ENCODE peak calls at places on chromosomes 11 and 22, in ten cellular contexts. One of them, this sample, is unnamed.

GRCh38 chr22:49301398-49302149 is 526.1 kb downstream of the BRD1 start:
- DNase-seq in adrenal gland: no peak
- DNase-seq in DND-41: no peak
- DNase-seq in psoas muscle: no peak
- DNase-seq in fibroblast of lung: no peak
- DNase-seq in left ventricle myocardium inferior: no peak
- DNase-seq in testis: peak; percentile 15
- DNase-seq in ovary: no peak
- DNase-seq in CD8-positive, alpha-beta T cell: peak; percentile 27
- DNase-seq in upper lobe of right lung: peak; percentile 57
- DNase-seq in this sample: no peak

GRCh38 chr11:108618529-108618928 is 25.0 kb upstream of the EXPH5 start:
- DNase-seq in psoas muscle: no peak
- DNase-seq in ovary: no peak
- DNase-seq in upper lobe of right lung: no peak
- DNase-seq in fibroblast of lung: no peak
- DNase-seq in CD8-positive, alpha-beta T cell: no peak
- DNase-seq in left ventricle myocardium inferior: no peak
- DNase-seq in testis: no peak
- DNase-seq in DND-41: no peak
- DNase-seq in adrenal gland: no peak
- DNase-seq in this sample: no peak

GRCh38 chr11:118606157-118606843 is 1.1 kb upstream of the PHLDB1 start:
- DNase-seq in CD8-positive, alpha-beta T cell: no peak
- DNase-seq in DND-41: no peak
- DNase-seq in ovary: peak; percentile 47
- DNase-seq in left ventricle myocardium inferior: peak; percentile 53
- DNase-seq in testis: no peak
- DNase-seq in psoas muscle: no peak
- DNase-seq in fibroblast of lung: no peak
- DNase-seq in upper lobe of right lung: no peak
- DNase-seq in adrenal gland: no peak
- DNase-seq in this sample: peak; percentile 73

GRCh38 chr11:130979386-130979972 is 63.2 kb upstream of the SNX19 start:
- DNase-seq in fibroblast of lung: peak; percentile 34
- DNase-seq in ovary: no peak
- DNase-seq in adrenal gland: no peak
- DNase-seq in testis: no peak
- DNase-seq in upper lobe of right lung: no peak
- DNase-seq in psoas muscle: no peak
- DNase-seq in left ventricle myocardium inferior: no peak
- DNase-seq in DND-41: no peak
- DNase-seq in CD8-positive, alpha-beta T cell: no peak
- DNase-seq in this sample: no peak

GRCh38 chr11:10488121-10488580 is 33.1 kb downstream of the AMPD3 start:
- DNase-seq in adrenal gland: no peak
- DNase-seq in psoas muscle: no peak
- DNase-seq in CD8-positive, alpha-beta T cell: peak; percentile 29
- DNase-seq in upper lobe of right lung: no peak
- DNase-seq in DND-41: no peak
- DNase-seq in fibroblast of lung: peak; percentile 9
- DNase-seq in left ventricle myocardium inferior: no peak
- DNase-seq in testis: peak; percentile 2
- DNase-seq in ovary: peak; percentile 8
- DNase-seq in this sample: no peak

GRCh38 chr22:41535244-41535643 is 9.0 kb downstream of the POLR3H start:
- DNase-seq in ovary: no peak
- DNase-seq in psoas muscle: no peak
- DNase-seq in DND-41: no peak
- DNase-seq in adrenal gland: no peak
- DNase-seq in left ventricle myocardium inferior: no peak
- DNase-seq in testis: no peak
- DNase-seq in fibroblast of lung: no peak
- DNase-seq in upper lobe of right lung: no peak
- DNase-seq in CD8-positive, alpha-beta T cell: no peak
- DNase-seq in this sample: no peak

GRCh38 chr11:26330255-26330654 is 1.7 kb upstream of the ANO3 start:
- DNase-seq in ovary: no peak
- DNase-seq in adrenal gland: no peak
- DNase-seq in psoas muscle: no peak
- DNase-seq in CD8-positive, alpha-beta T cell: no peak
- DNase-seq in left ventricle myocardium inferior: no peak
- DNase-seq in testis: no peak
- DNase-seq in upper lobe of right lung: no peak
- DNase-seq in DND-41: no peak
- DNase-seq in fibroblast of lung: no peak
- DNase-seq in this sample: no peak

GRCh38 chr22:44497218-44497903 is 672 bp downstream of the RTL6 start:
- DNase-seq in left ventricle myocardium inferior: no peak
- DNase-seq in DND-41: peak; percentile 18
- DNase-seq in upper lobe of right lung: peak; percentile 67
- DNase-seq in testis: peak; percentile 37
- DNase-seq in CD8-positive, alpha-beta T cell: no peak
- DNase-seq in psoas muscle: peak; percentile 43
- DNase-seq in fibroblast of lung: peak; percentile 27
- DNase-seq in adrenal gland: peak; percentile 73
- DNase-seq in ovary: peak; percentile 32
- DNase-seq in this sample: peak; percentile 33

GRCh38 chr11:128852327-128853023 is 14.6 kb downstream of the KCNJ1 start:
- DNase-seq in left ventricle myocardium inferior: peak; percentile 46
- DNase-seq in psoas muscle: no peak
- DNase-seq in fibroblast of lung: no peak
- DNase-seq in testis: no peak
- DNase-seq in DND-41: no peak
- DNase-seq in adrenal gland: no peak
- DNase-seq in CD8-positive, alpha-beta T cell: no peak
- DNase-seq in ovary: no peak
- DNase-seq in upper lobe of right lung: no peak
- DNase-seq in this sample: peak; percentile 79

GRCh38 chr22:39237276-39238123 is 7.3 kb downstream of the PDGFB start:
- DNase-seq in testis: no peak
- DNase-seq in left ventricle myocardium inferior: no peak
- DNase-seq in CD8-positive, alpha-beta T cell: no peak
- DNase-seq in DND-41: no peak
- DNase-seq in fibroblast of lung: no peak
- DNase-seq in psoas muscle: no peak
- DNase-seq in upper lobe of right lung: no peak
- DNase-seq in ovary: no peak
- DNase-seq in adrenal gland: no peak
- DNase-seq in this sample: no peak

GRCh38 chr22:36386900-36387663 is 685 bp downstream of the MYH9 start:
- DNase-seq in upper lobe of right lung: peak; percentile 93
- DNase-seq in ovary: peak; percentile 53
- DNase-seq in psoas muscle: peak; percentile 78
- DNase-seq in testis: peak; percentile 36
- DNase-seq in adrenal gland: peak; percentile 71
- DNase-seq in fibroblast of lung: peak; percentile 30
- DNase-seq in DND-41: peak; percentile 54
- DNase-seq in CD8-positive, alpha-beta T cell: peak; percentile 75
- DNase-seq in left ventricle myocardium inferior: peak; percentile 81
- DNase-seq in this sample: peak; percentile 71

GRCh38 chr22:37906364-37907008 is 389 bp downstream of the MICALL1 start:
- DNase-seq in ovary: no peak
- DNase-seq in fibroblast of lung: no peak
- DNase-seq in CD8-positive, alpha-beta T cell: peak; percentile 57
- DNase-seq in left ventricle myocardium inferior: peak; percentile 35
- DNase-seq in testis: peak; percentile 24
- DNase-seq in psoas muscle: peak; percentile 30
- DNase-seq in adrenal gland: no peak
- DNase-seq in DND-41: peak; percentile 29
- DNase-seq in upper lobe of right lung: no peak
- DNase-seq in this sample: no peak

GRCh38 chr11:90809581-90809980 is 586.7 kb upstream of the CHORDC1 start:
- DNase-seq in CD8-positive, alpha-beta T cell: no peak
- DNase-seq in DND-41: no peak
- DNase-seq in fibroblast of lung: no peak
- DNase-seq in left ventricle myocardium inferior: no peak
- DNase-seq in testis: no peak
- DNase-seq in adrenal gland: no peak
- DNase-seq in ovary: no peak
- DNase-seq in upper lobe of right lung: no peak
- DNase-seq in psoas muscle: no peak
- DNase-seq in this sample: no peak

GRCh38 chr11:44792171-44792570 is 65.4 kb downstream of the TSPAN18 start:
- DNase-seq in left ventricle myocardium inferior: no peak
- DNase-seq in ovary: no peak
- DNase-seq in psoas muscle: no peak
- DNase-seq in upper lobe of right lung: peak; percentile 42
- DNase-seq in adrenal gland: no peak
- DNase-seq in testis: no peak
- DNase-seq in fibroblast of lung: no peak
- DNase-seq in CD8-positive, alpha-beta T cell: no peak
- DNase-seq in DND-41: no peak
- DNase-seq in this sample: no peak

GRCh38 chr22:49481651-49482399 is 345.8 kb downstream of the BRD1 start:
- DNase-seq in upper lobe of right lung: no peak
- DNase-seq in fibroblast of lung: no peak
- DNase-seq in psoas muscle: no peak
- DNase-seq in CD8-positive, alpha-beta T cell: no peak
- DNase-seq in ovary: no peak
- DNase-seq in adrenal gland: no peak
- DNase-seq in testis: peak; percentile 67
- DNase-seq in left ventricle myocardium inferior: no peak
- DNase-seq in DND-41: no peak
- DNase-seq in this sample: no peak

GRCh38 chr11:12743834-12744449 is 69.7 kb downstream of the TEAD1 start:
- DNase-seq in psoas muscle: no peak
- DNase-seq in DND-41: no peak
- DNase-seq in left ventricle myocardium inferior: no peak
- DNase-seq in testis: no peak
- DNase-seq in upper lobe of right lung: no peak
- DNase-seq in adrenal gland: no peak
- DNase-seq in fibroblast of lung: no peak
- DNase-seq in CD8-positive, alpha-beta T cell: no peak
- DNase-seq in ovary: no peak
- DNase-seq in this sample: no peak

GRCh38 chr11:12741671-12742216 is 67.5 kb downstream of the TEAD1 start:
- DNase-seq in DND-41: no peak
- DNase-seq in testis: no peak
- DNase-seq in upper lobe of right lung: no peak
- DNase-seq in fibroblast of lung: no peak
- DNase-seq in left ventricle myocardium inferior: no peak
- DNase-seq in CD8-positive, alpha-beta T cell: no peak
- DNase-seq in ovary: no peak
- DNase-seq in adrenal gland: no peak
- DNase-seq in psoas muscle: no peak
- DNase-seq in this sample: no peak

GRCh38 chr11:12745787-12746186 is 71.6 kb downstream of the TEAD1 start:
- DNase-seq in left ventricle myocardium inferior: no peak
- DNase-seq in DND-41: no peak
- DNase-seq in upper lobe of right lung: no peak
- DNase-seq in ovary: no peak
- DNase-seq in testis: no peak
- DNase-seq in psoas muscle: no peak
- DNase-seq in adrenal gland: no peak
- DNase-seq in CD8-positive, alpha-beta T cell: no peak
- DNase-seq in fibroblast of lung: no peak
- DNase-seq in this sample: no peak

GRCh38 chr11:12746593-12747097 is 72.4 kb downstream of the TEAD1 start:
- DNase-seq in fibroblast of lung: peak; percentile 95
- DNase-seq in ovary: peak; percentile 86
- DNase-seq in left ventricle myocardium inferior: peak; percentile 71
- DNase-seq in adrenal gland: no peak
- DNase-seq in CD8-positive, alpha-beta T cell: no peak
- DNase-seq in upper lobe of right lung: no peak
- DNase-seq in psoas muscle: peak; percentile 60
- DNase-seq in testis: peak; percentile 69
- DNase-seq in DND-41: peak; percentile 68
- DNase-seq in this sample: peak; percentile 50

GRCh38 chr11:12744831-12745502 is 70.7 kb downstream of the TEAD1 start:
- DNase-seq in left ventricle myocardium inferior: peak; percentile 49
- DNase-seq in testis: no peak
- DNase-seq in upper lobe of right lung: no peak
- DNase-seq in psoas muscle: peak; percentile 36
- DNase-seq in DND-41: no peak
- DNase-seq in CD8-positive, alpha-beta T cell: no peak
- DNase-seq in fibroblast of lung: no peak
- DNase-seq in adrenal gland: peak; percentile 27
- DNase-seq in ovary: no peak
- DNase-seq in this sample: no peak
- H3K27ac ChIP-seq in left ventricle myocardium inferior: peak overlapping the region; percentile 82
- H3K27ac ChIP-seq in testis: no peak overlapping the region
- H3K27ac ChIP-seq in upper lobe of right lung: no peak overlapping the region
- H3K27ac ChIP-seq in psoas muscle: peak overlapping the region; percentile 81
- H3K27ac ChIP-seq in DND-41: no peak overlapping the region
- H3K27ac ChIP-seq in CD8-positive, alpha-beta T cell: no peak overlapping the region
- H3K27ac ChIP-seq in fibroblast of lung: no peak overlapping the region
- H3K27ac ChIP-seq in adrenal gland: no peak overlapping the region
- H3K27ac ChIP-seq in ovary: no peak overlapping the region
- H3K27ac ChIP-seq in this sample: no peak overlapping the region

DNA sequence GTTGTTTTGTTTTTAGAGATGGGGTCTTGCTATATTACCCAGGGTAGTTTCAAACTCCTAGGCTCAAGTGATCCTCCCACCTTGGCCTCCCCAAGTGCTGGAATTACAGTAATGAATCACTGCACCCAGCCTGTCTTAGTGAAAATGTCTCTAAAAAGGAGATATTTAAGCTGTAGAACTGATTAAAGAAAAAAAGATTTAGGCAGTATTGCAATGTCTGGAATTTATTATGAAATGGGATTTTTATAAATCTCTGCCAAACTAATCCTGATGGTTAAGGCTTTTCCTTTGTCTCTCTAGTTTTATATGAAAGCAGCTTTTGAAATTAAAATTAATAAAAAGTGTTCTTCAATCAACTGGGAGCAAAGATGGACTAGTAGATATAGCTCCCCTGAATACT is 2.1 kb downstream of the PLAAT3 start:
- DNase-seq in adrenal gland: no peak
- DNase-seq in testis: peak; percentile 11
- DNase-seq in left ventricle myocardium inferior: no peak
- DNase-seq in psoas muscle: no peak
- DNase-seq in DND-41: no peak
- DNase-seq in CD8-positive, alpha-beta T cell: no peak
- DNase-seq in ovary: no peak
- DNase-seq in upper lobe of right lung: no peak
- DNase-seq in fibroblast of lung: no peak
- DNase-seq in this sample: no peak
- H3K4me3 ChIP-seq in adrenal gland: no peak overlapping the region
- H3K4me3 ChIP-seq in testis: no peak overlapping the region
- H3K4me3 ChIP-seq in left ventricle myocardium inferior: peak overlapping the region; percentile 23
- H3K4me3 ChIP-seq in psoas muscle: peak overlapping the region; percentile 90
- H3K4me3 ChIP-seq in DND-41: no peak overlapping the region
- H3K4me3 ChIP-seq in CD8-positive, alpha-beta T cell: no peak overlapping the region
- H3K4me3 ChIP-seq in ovary: no peak overlapping the region
- H3K4me3 ChIP-seq in upper lobe of right lung: peak overlapping the region; percentile 92
- H3K4me3 ChIP-seq in fibroblast of lung: no peak overlapping the region
- H3K4me3 ChIP-seq in this sample: no peak overlapping the region

GRCh38 chr11:65662802-65663633 is at the start of gene RELA:
- DNase-seq in left ventricle myocardium inferior: peak; percentile 95
- DNase-seq in fibroblast of lung: peak; percentile 92
- DNase-seq in testis: peak; percentile 93
- DNase-seq in CD8-positive, alpha-beta T cell: peak; percentile 94
- DNase-seq in psoas muscle: peak; percentile 95
- DNase-seq in ovary: peak; percentile 98
- DNase-seq in adrenal gland: peak; percentile 95
- DNase-seq in DND-41: peak; percentile 89
- DNase-seq in upper lobe of right lung: peak; percentile 96
- DNase-seq in this sample: peak; percentile 96
- TF ChIP-seq CTCF in left ventricle myocardium inferior: no peak
- TF ChIP-seq CTCF in fibroblast of lung: no peak
- TF ChIP-seq CTCF in testis: peak; percentile 43
- TF ChIP-seq CTCF in CD8-positive, alpha-beta T cell: no peak
- TF ChIP-seq CTCF in psoas muscle: no peak
- TF ChIP-seq CTCF in ovary: peak; percentile 52
- TF ChIP-seq CTCF in adrenal gland: no peak
- TF ChIP-seq CTCF in DND-41: no peak
- TF ChIP-seq CTCF in upper lobe of right lung: peak; percentile 5
- TF ChIP-seq CTCF in this sample: peak; percentile 30

GRCh38 chr22:47376322-47376700 is 613.9 kb downstream of the TBC1D22A start:
- DNase-seq in ovary: no peak
- DNase-seq in adrenal gland: no peak
- DNase-seq in fibroblast of lung: no peak
- DNase-seq in psoas muscle: no peak
- DNase-seq in CD8-positive, alpha-beta T cell: no peak
- DNase-seq in testis: no peak
- DNase-seq in upper lobe of right lung: peak; percentile 18
- DNase-seq in left ventricle myocardium inferior: no peak
- DNase-seq in DND-41: no peak
- DNase-seq in this sample: no peak
- H3K27ac ChIP-seq in ovary: no peak overlapping the region
- H3K27ac ChIP-seq in adrenal gland: no peak overlapping the region
- H3K27ac ChIP-seq in fibroblast of lung: no peak overlapping the region
- H3K27ac ChIP-seq in psoas muscle: no peak overlapping the region
- H3K27ac ChIP-seq in CD8-positive, alpha-beta T cell: no peak overlapping the region
- H3K27ac ChIP-seq in testis: no peak overlapping the region
- H3K27ac ChIP-seq in upper lobe of right lung: no peak overlapping the region
- H3K27ac ChIP-seq in left ventricle myocardium inferior: no peak overlapping the region
- H3K27ac ChIP-seq in DND-41: no peak overlapping the region
- H3K27ac ChIP-seq in this sample: no peak overlapping the region

This sample was measured in body of pancreas.